ENCODE peak calls at places on chromosome 20, in six cellular contexts. One of them, this sample, is unnamed.

GRCh38 chr20:20663841-20664240 is 48.6 kb downstream of the RALGAPA2 start:
- DNase-seq in EH: peak
- DNase-seq in psoas muscle: no peak
- DNase-seq in stimulated activated CD4-positive, alpha-beta T cell treated with anti-CD3 and anti-CD28 coated beads, Interleukin-1b, Interleukin-23, amount 100 ng/mL, for 48 hours: no peak
- DNase-seq in stimulated activated naive B cell treated with anti-CD40 and anti-IgM and Interleukin-4, amounts not matched to agents 10 μg/mL and 1 μg/mL and 100 μg/mL, for 72 hours: no peak
- DNase-seq in NCI-H146: no peak
- DNase-seq in this sample: no peak

GRCh38 chr20:1810926-1811620 is 84.1 kb upstream of the SIRPA start:
- DNase-seq in EH: peak
- DNase-seq in psoas muscle: no peak
- DNase-seq in stimulated activated CD4-positive, alpha-beta T cell treated with anti-CD3 and anti-CD28 coated beads, Interleukin-1b, Interleukin-23, amount 100 ng/mL, for 48 hours: no peak
- DNase-seq in stimulated activated naive B cell treated with anti-CD40 and anti-IgM and Interleukin-4, amounts not matched to agents 10 μg/mL and 1 μg/mL and 100 μg/mL, for 72 hours: no peak
- DNase-seq in NCI-H146: no peak
- DNase-seq in this sample: no peak

GRCh38 chr20:63934271-63935068 is 21.7 kb downstream of the UCKL1 start:
- DNase-seq in EH: no peak
- DNase-seq in psoas muscle: no peak
- DNase-seq in stimulated activated CD4-positive, alpha-beta T cell treated with anti-CD3 and anti-CD28 coated beads, Interleukin-1b, Interleukin-23, amount 100 ng/mL, for 48 hours: no peak
- DNase-seq in stimulated activated naive B cell treated with anti-CD40 and anti-IgM and Interleukin-4, amounts not matched to agents 10 μg/mL and 1 μg/mL and 100 μg/mL, for 72 hours: no peak
- DNase-seq in NCI-H146: no peak
- DNase-seq in this sample: no peak

GRCh38 chr20:15482525-15482924 is 1090.7 kb downstream of the KIF16B start:
- DNase-seq in EH: no peak
- DNase-seq in psoas muscle: no peak
- DNase-seq in stimulated activated CD4-positive, alpha-beta T cell treated with anti-CD3 and anti-CD28 coated beads, Interleukin-1b, Interleukin-23, amount 100 ng/mL, for 48 hours: no peak
- DNase-seq in stimulated activated naive B cell treated with anti-CD40 and anti-IgM and Interleukin-4, amounts not matched to agents 10 μg/mL and 1 μg/mL and 100 μg/mL, for 72 hours: no peak
- DNase-seq in NCI-H146: no peak
- DNase-seq in this sample: no peak

GRCh38 chr20:44548171-44548678 is 26.4 kb upstream of the SERINC3 start:
- DNase-seq in EH: peak
- DNase-seq in psoas muscle: no peak
- DNase-seq in stimulated activated CD4-positive, alpha-beta T cell treated with anti-CD3 and anti-CD28 coated beads, Interleukin-1b, Interleukin-23, amount 100 ng/mL, for 48 hours: no peak
- DNase-seq in stimulated activated naive B cell treated with anti-CD40 and anti-IgM and Interleukin-4, amounts not matched to agents 10 μg/mL and 1 μg/mL and 100 μg/mL, for 72 hours: no peak
- DNase-seq in NCI-H146: no peak
- DNase-seq in this sample: no peak

GRCh38 chr20:40019510-40019909 is 669.5 kb downstream of the MAFB start:
- DNase-seq in EH: no peak
- DNase-seq in psoas muscle: no peak
- DNase-seq in stimulated activated CD4-positive, alpha-beta T cell treated with anti-CD3 and anti-CD28 coated beads, Interleukin-1b, Interleukin-23, amount 100 ng/mL, for 48 hours: no peak
- DNase-seq in stimulated activated naive B cell treated with anti-CD40 and anti-IgM and Interleukin-4, amounts not matched to agents 10 μg/mL and 1 μg/mL and 100 μg/mL, for 72 hours: no peak
- DNase-seq in NCI-H146: no peak
- DNase-seq in this sample: no peak

GRCh38 chr20:63856111-63856511 is 5.2 kb upstream of the ABHD16B start:
- DNase-seq in EH: no peak
- DNase-seq in psoas muscle: no peak
- DNase-seq in stimulated activated CD4-positive, alpha-beta T cell treated with anti-CD3 and anti-CD28 coated beads, Interleukin-1b, Interleukin-23, amount 100 ng/mL, for 48 hours: no peak
- DNase-seq in stimulated activated naive B cell treated with anti-CD40 and anti-IgM and Interleukin-4, amounts not matched to agents 10 μg/mL and 1 μg/mL and 100 μg/mL, for 72 hours: no peak
- DNase-seq in NCI-H146: no peak
- DNase-seq in this sample: no peak

GRCh38 chr20:6044102-6044501 is 9.8 kb downstream of the LRRN4 start:
- DNase-seq in EH: no peak
- DNase-seq in psoas muscle: no peak
- DNase-seq in stimulated activated CD4-positive, alpha-beta T cell treated with anti-CD3 and anti-CD28 coated beads, Interleukin-1b, Interleukin-23, amount 100 ng/mL, for 48 hours: no peak
- DNase-seq in stimulated activated naive B cell treated with anti-CD40 and anti-IgM and Interleukin-4, amounts not matched to agents 10 μg/mL and 1 μg/mL and 100 μg/mL, for 72 hours: no peak
- DNase-seq in NCI-H146: no peak
- DNase-seq in this sample: no peak

GRCh38 chr20:20075032-20075431 is 22.7 kb downstream of the CFAP61 start:
- DNase-seq in EH: no peak
- DNase-seq in psoas muscle: no peak
- DNase-seq in stimulated activated CD4-positive, alpha-beta T cell treated with anti-CD3 and anti-CD28 coated beads, Interleukin-1b, Interleukin-23, amount 100 ng/mL, for 48 hours: no peak
- DNase-seq in stimulated activated naive B cell treated with anti-CD40 and anti-IgM and Interleukin-4, amounts not matched to agents 10 μg/mL and 1 μg/mL and 100 μg/mL, for 72 hours: no peak
- DNase-seq in NCI-H146: no peak
- DNase-seq in this sample: no peak

GRCh38 chr20:23092409-23092756 is 6.3 kb upstream of the CD93 start:
- DNase-seq in EH: no peak
- DNase-seq in psoas muscle: no peak
- DNase-seq in stimulated activated CD4-positive, alpha-beta T cell treated with anti-CD3 and anti-CD28 coated beads, Interleukin-1b, Interleukin-23, amount 100 ng/mL, for 48 hours: no peak
- DNase-seq in stimulated activated naive B cell treated with anti-CD40 and anti-IgM and Interleukin-4, amounts not matched to agents 10 μg/mL and 1 μg/mL and 100 μg/mL, for 72 hours: no peak
- DNase-seq in NCI-H146: peak
- DNase-seq in this sample: no peak

GRCh38 chr20:63091901-63092659 is 85.3 kb upstream of the BHLHE23 start:
- DNase-seq in EH: no peak
- DNase-seq in psoas muscle: no peak
- DNase-seq in stimulated activated CD4-positive, alpha-beta T cell treated with anti-CD3 and anti-CD28 coated beads, Interleukin-1b, Interleukin-23, amount 100 ng/mL, for 48 hours: no peak
- DNase-seq in stimulated activated naive B cell treated with anti-CD40 and anti-IgM and Interleukin-4, amounts not matched to agents 10 μg/mL and 1 μg/mL and 100 μg/mL, for 72 hours: no peak
- DNase-seq in NCI-H146: no peak
- DNase-seq in this sample: no peak

GRCh38 chr20:58064411-58065010 is 163.9 kb downstream of the ANKRD60 start:
- DNase-seq in EH: no peak
- DNase-seq in psoas muscle: no peak
- DNase-seq in stimulated activated CD4-positive, alpha-beta T cell treated with anti-CD3 and anti-CD28 coated beads, Interleukin-1b, Interleukin-23, amount 100 ng/mL, for 48 hours: no peak
- DNase-seq in stimulated activated naive B cell treated with anti-CD40 and anti-IgM and Interleukin-4, amounts not matched to agents 10 μg/mL and 1 μg/mL and 100 μg/mL, for 72 hours: no peak
- DNase-seq in NCI-H146: no peak
- DNase-seq in this sample: no peak

GRCh38 chr20:63497946-63498935 is 642 bp downstream of the EEF1A2 start:
- DNase-seq in EH: peak
- DNase-seq in psoas muscle: peak
- DNase-seq in stimulated activated CD4-positive, alpha-beta T cell treated with anti-CD3 and anti-CD28 coated beads, Interleukin-1b, Interleukin-23, amount 100 ng/mL, for 48 hours: no peak
- DNase-seq in stimulated activated naive B cell treated with anti-CD40 and anti-IgM and Interleukin-4, amounts not matched to agents 10 μg/mL and 1 μg/mL and 100 μg/mL, for 72 hours: no peak
- DNase-seq in NCI-H146: peak
- DNase-seq in this sample: no peak

GRCh38 chr20:52190437-52191131 is 995 bp downstream of the ZFP64 start:
- DNase-seq in EH: peak
- DNase-seq in psoas muscle: no peak
- DNase-seq in stimulated activated CD4-positive, alpha-beta T cell treated with anti-CD3 and anti-CD28 coated beads, Interleukin-1b, Interleukin-23, amount 100 ng/mL, for 48 hours: peak
- DNase-seq in stimulated activated naive B cell treated with anti-CD40 and anti-IgM and Interleukin-4, amounts not matched to agents 10 μg/mL and 1 μg/mL and 100 μg/mL, for 72 hours: peak
- DNase-seq in NCI-H146: peak
- DNase-seq in this sample: no peak